ENCODE peak calls at places on chromosomes 13 and 19, in eight cellular contexts. F is cerebellum; V is stimulated activated effector memory CD8-positive, alpha-beta T cell treated with anti-CD3 and anti-CD28 coated beads, Interleukin-12 subunit alpha, Interleukin-12 subunit beta, amount 100 ng/mL, for 72 hours; T is NCI-H69; H is stimulated activated CD4-positive, alpha-beta T cell treated with anti-CD3 and anti-CD28 coated beads, Interleukin-4, amount 100 ng/mL, for 24 hours; L is non-pigmented ciliary epithelial cell; I is head of caudate nucleus; A is epithelial cell of esophagus. J is an unnamed sample.

GRCh38 chr19:36001605-36002004 is 6.6 kb downstream of the SDHAF1 start:
- DNase-seq in T (no peak), F (no peak), L (no peak), V (no peak), H (no peak), I (no peak), A (no peak), J (no peak)

GRCh38 chr13:45473627-45474026 is 8.9 kb downstream of the COG3 start:
- DNase-seq in T (peak), H (peak), I (no peak), V (no peak), L (no peak), F (peak), A (no peak), J (no peak)

GRCh38 chr13:96417956-96418355 is 328.0 kb downstream of the HS6ST3 start:
- DNase-seq in V (no peak), I (no peak), L (no peak), H (no peak), T (no peak), F (no peak), A (no peak), J (peak)

GRCh38 chr19:2663920-2664571 is 38.4 kb downstream of the GNG7 start:
- DNase-seq in V (no peak), A (no peak), L (no peak), I (peak), T (no peak), H (no peak), F (no peak), J (no peak)

GRCh38 chr13:105363747-105364177 is 1171.7 kb downstream of the EFNB2 start:
- DNase-seq in F (no peak), H (no peak), T (no peak), A (peak), V (no peak), L (no peak), I (no peak), J (no peak)

GRCh38 chr13:93603043-93603442 is 376.4 kb downstream of the GPC6 start:
- DNase-seq in A (peak), I (no peak), L (peak), F (no peak), V (no peak), T (peak), H (no peak), J (peak)

GRCh38 chr19:13037161-13037560 is 41.9 kb downstream of the NFIX start:
- DNase-seq in I (no peak), A (peak), L (peak), V (no peak), F (no peak), T (no peak), H (no peak), J (peak)

GRCh38 chr13:108957369-108958012 is 328.1 kb downstream of the MYO16 start:
- DNase-seq in H (no peak), F (no peak), V (no peak), L (peak), I (no peak), A (peak), T (no peak), J (peak)

GRCh38 chr19:55620410-55620809 is 4.0 kb downstream of the ZNF784 start:
- DNase-seq in L (no peak), V (no peak), F (no peak), T (no peak), H (no peak), I (no peak), A (no peak), J (no peak)

GRCh38 chr19:55546822-55547614 is 1.7 kb upstream of the SBK3 start:
- DNase-seq in I (no peak), F (no peak), H (no peak), T (peak), A (peak), L (no peak), V (no peak), J (peak)